ENCODE peak calls at places on chromosomes 7 and 10, in seven cellular contexts. R, I, T, F, Y, A and C are unnamed samples.

GRCh38 chr7:119896386-119896785 is 376.6 kb upstream of the KCND2 start:
- DNase-seq in T (no peak), Y (no peak), R (no peak), I (no peak), A (no peak), F (no peak), C (no peak)

GRCh38 chr10:34288634-34289033 is 526.5 kb downstream of the PARD3 start:
- DNase-seq in Y (no peak), F (no peak), I (no peak), T (no peak), A (no peak), R (no peak), C (no peak)

GRCh38 chr7:48481235-48481634 is 310.0 kb downstream of the ABCA13 start:
- DNase-seq in F (no peak), A (no peak), I (no peak), T (no peak), R (no peak), Y (no peak), C (no peak)

GRCh38 chr7:50531928-50532327 is 33.3 kb downstream of the DDC start:
- DNase-seq in F (no peak), R (no peak), Y (no peak), T (no peak), A (no peak), I (no peak), C (no peak)

GRCh38 chr7:18974803-18975202 is 142.6 kb downstream of the TWIST1 start:
- DNase-seq in Y (no peak), F (peak; percentile 74), R (no peak), I (no peak), T (no peak), A (no peak), C (no peak)

GRCh38 chr7:79337722-79338121 is 115.7 kb downstream of the MAGI2 start:
- DNase-seq in Y (no peak), T (no peak), I (no peak), R (no peak), F (no peak), A (no peak), C (no peak)

GRCh38 chr10:98920807-98921206 is 314.8 kb downstream of the HPSE2 start:
- DNase-seq in A (no peak), I (no peak), T (no peak), F (no peak), Y (no peak), R (no peak), C (no peak)

GRCh38 chr7:92634924-92635519 is 44.8 kb upstream of the FAM133B start:
- DNase-seq in I (no peak), R (no peak), A (no peak), T (no peak), Y (no peak), F (no peak), C (no peak)

GRCh38 chr10:93346712-93347111 is 135.4 kb downstream of the MYOF start:
- DNase-seq in Y (no peak), A (no peak), R (no peak), I (no peak), F (no peak), T (no peak), C (no peak)

GRCh38 chr10:77887631-77888355 is 38.8 kb downstream of the DLG5 start:
- DNase-seq in Y (peak; percentile 63), F (no peak), T (no peak), R (no peak), I (no peak), A (no peak), C (no peak)

GRCh38 chr10:122248356-122249302 is 22.5 kb upstream of the BTBD16 start:
- DNase-seq in I (peak; percentile 49), F (no peak), R (no peak), T (no peak), A (no peak), Y (no peak), C (no peak)

GRCh38 chr10:90308223-90308622 is 549.6 kb downstream of the HTR7 start:
- DNase-seq in T (no peak), F (no peak), R (no peak), A (no peak), I (no peak), Y (no peak), C (no peak)

GRCh38 chr10:30719832-30720231 is 90.3 kb upstream of the LYZL2 start:
- DNase-seq in R (no peak), A (no peak), F (no peak), Y (no peak), T (no peak), I (no peak), C (no peak)

GRCh38 chr10:86711957-86712708 is 43.8 kb downstream of the LDB3 start:
- DNase-seq in T (peak; percentile 76), R (no peak), Y (peak; percentile 74), I (peak; percentile 79), F (no peak), A (no peak), C (peak; percentile 69)

GRCh38 chr10:54797636-54798395 is 3.2 kb downstream of the PCDH15 start:
- DNase-seq in I (no peak), T (no peak), A (no peak), F (no peak), Y (no peak), R (no peak), C (no peak)

GRCh38 chr10:69835875-69836727 is 34.4 kb downstream of the COL13A1 start:
- DNase-seq in I (no peak), Y (no peak), A (no peak), R (no peak), T (no peak), F (no peak), C (no peak)

GRCh38 chr7:140506788-140507464 is 27.6 kb upstream of the MKRN1 start:
- DNase-seq in Y (peak; percentile 69), F (no peak), I (peak; percentile 61), R (no peak), A (no peak), T (no peak), C (no peak)

GRCh38 chr7:13848576-13849527 is 140.6 kb downstream of the ETV1 start:
- DNase-seq in T (no peak), A (no peak), R (no peak), I (no peak), Y (no peak), F (no peak), C (no peak)

GRCh38 chr10:96651998-96652431 is 65.2 kb upstream of the TM9SF3 start:
- DNase-seq in R (peak; percentile 35), T (no peak), Y (no peak), I (no peak), F (no peak), A (no peak), C (no peak)

GRCh38 chr7:69912846-69913245 is 314.6 kb downstream of the AUTS2 start:
- DNase-seq in Y (no peak), I (no peak), T (no peak), R (no peak), F (no peak), A (no peak), C (no peak)

GRCh38 chr7:123987445-123987844 is 45.4 kb downstream of the TMEM229A start:
- DNase-seq in T (no peak), R (no peak), I (no peak), F (no peak), A (no peak), Y (no peak), C (no peak)

GRCh38 chr7:111855161-111855841 is 293.0 kb upstream of the IMMP2L start:
- DNase-seq in F (no peak), T (no peak), I (no peak), R (no peak), A (no peak), Y (peak; percentile 78), C (no peak)

GRCh38 chr7:36617408-36617807 is 106.9 kb downstream of the AOAH start:
- DNase-seq in Y (no peak), F (no peak), T (no peak), I (no peak), R (no peak), A (no peak), C (no peak)

GRCh38 chr10:64060389-64060788 is 539.2 kb downstream of the REEP3 start:
- DNase-seq in R (no peak), I (no peak), F (no peak), A (no peak), Y (no peak), T (no peak), C (no peak)

GRCh38 chr10:64059884-64060283 is 538.7 kb downstream of the REEP3 start:
- DNase-seq in Y (no peak), I (no peak), R (no peak), A (no peak), F (no peak), T (no peak), C (no peak)

DNA sequence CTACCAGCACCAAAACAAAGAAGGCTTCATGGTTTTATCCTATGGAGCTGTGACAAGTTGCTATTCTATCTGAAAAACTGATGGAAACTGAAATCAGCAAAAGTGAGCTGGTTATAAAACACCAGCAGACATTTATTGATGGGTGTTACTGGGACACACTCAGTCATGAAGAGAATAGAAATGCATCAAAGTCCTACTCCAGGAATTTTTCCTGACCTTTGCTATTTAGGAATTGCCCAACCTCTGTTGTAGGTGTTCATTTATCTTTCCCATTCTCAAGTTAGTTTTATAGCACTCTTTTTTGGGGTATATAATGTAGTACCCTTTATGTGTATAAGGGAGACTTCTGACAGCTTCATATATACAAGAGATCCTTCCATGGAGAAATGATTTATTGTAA is 533.2 kb downstream of the REEP3 start:
- DNase-seq in R (no peak), F (no peak), A (no peak), Y (no peak), T (no peak), I (no peak), C (no peak)
- H3K27ac ChIP-seq in R (no peak overlapping the region), F (no peak overlapping the region), A (no peak overlapping the region), Y (no peak overlapping the region), T (no peak overlapping the region), I (no peak overlapping the region), C (no peak overlapping the region)

GRCh38 chr7:27860800-27861199 is 120.8 kb downstream of the TAX1BP1 start:
- DNase-seq in R (no peak), T (no peak), Y (no peak), I (no peak), A (no peak), F (no peak), C (no peak)
- H3K27me3 ChIP-seq in R (no peaks in the 10 kb centered on the region), T (no peaks in the 10 kb centered on the region), Y (no peaks in the 10 kb centered on the region), I (no peaks in the 10 kb centered on the region), A (no peaks in the 10 kb centered on the region), F (no peaks in the 10 kb centered on the region), C (no peaks in the 10 kb centered on the region)

GRCh38 chr7:76310102-76310957 is 7.9 kb downstream of the HSPB1 start:
- DNase-seq in R (no peak), Y (peak; percentile 80), T (no peak), A (no peak), F (no peak), I (no peak), C (no peak)
- H3K27ac ChIP-seq in R (no peak overlapping the region), Y (peak overlapping the region; percentile 50), T (no peak overlapping the region), A (no peak overlapping the region), F (no peak overlapping the region), I (peak overlapping the region; percentile 39), C (peak overlapping the region; percentile 10)

GRCh38 chr10:117386805-117387204 is 11.6 kb upstream of the PDZD8 start:
- DNase-seq in F (no peak), R (no peak), I (no peak), A (no peak), T (no peak), Y (no peak), C (no peak)

DNA sequence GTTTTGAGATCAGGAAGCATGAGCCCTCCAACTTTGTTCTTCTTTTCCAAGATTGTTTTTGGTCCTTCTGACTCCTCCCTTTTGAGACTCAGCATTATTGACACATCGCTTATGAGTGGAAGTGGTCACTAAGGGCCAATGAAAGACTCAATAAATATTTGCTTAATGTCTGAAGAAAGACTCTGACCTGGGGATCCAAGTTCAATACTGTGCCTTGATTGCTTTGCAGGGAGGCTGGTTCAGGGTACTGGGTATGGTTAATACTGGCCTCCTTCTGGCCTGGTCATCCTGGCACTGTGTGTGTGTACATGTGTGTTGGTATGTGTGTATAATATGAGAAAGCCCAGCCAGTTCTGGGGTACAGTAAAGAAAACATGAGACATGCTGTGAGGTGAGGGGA is 7.6 kb upstream of the PDZD8 start:
- DNase-seq in I (no peak), T (no peak), A (no peak), Y (no peak), R (no peak), F (no peak), C (no peak)
- H3K27me3 ChIP-seq in I (peaks cover 3% of the 10 kb centered on the region), T (no peaks in the 10 kb centered on the region), A (peaks cover 3% of the 10 kb centered on the region), Y (no peaks in the 10 kb centered on the region), R (no peaks in the 10 kb centered on the region), F (peaks cover 5% of the 10 kb centered on the region), C (peaks cover 3% of the 10 kb centered on the region)